ENCODE peak calls at places on chromosomes 13 and 19, in five cellular contexts. One of them, this sample, is unnamed.

GRCh38 chr13:61838568-61838967 is 422.9 kb upstream of the PCDH20 start:
- DNase-seq in uterus: no peak
- DNase-seq in hepatocyte: no peak
- DNase-seq in H9: no peak
- DNase-seq in IMR-90: no peak
- DNase-seq in this sample: no peak

GRCh38 chr19:18589380-18590272 is 1.0 kb downstream of the REX1BD start:
- DNase-seq in uterus: peak
- DNase-seq in hepatocyte: peak
- DNase-seq in H9: peak
- DNase-seq in IMR-90: peak
- DNase-seq in this sample: no peak

GRCh38 chr19:49502866-49503581 is 6.8 kb downstream of the RPS11 start:
- DNase-seq in uterus: peak
- DNase-seq in hepatocyte: peak
- DNase-seq in H9: peak
- DNase-seq in IMR-90: peak
- DNase-seq in this sample: no peak

GRCh38 chr13:25890671-25891212 is 161.1 kb downstream of the SHISA2 start:
- DNase-seq in uterus: no peak
- DNase-seq in hepatocyte: no peak
- DNase-seq in H9: no peak
- DNase-seq in IMR-90: no peak
- DNase-seq in this sample: no peak

GRCh38 chr19:30153326-30154210 is 211.5 kb downstream of the URI1 start:
- DNase-seq in uterus: no peak
- DNase-seq in hepatocyte: no peak
- DNase-seq in H9: no peak
- DNase-seq in IMR-90: no peak
- DNase-seq in this sample: no peak

GRCh38 chr19:39475748-39476147 is 4.9 kb upstream of the TIMM50 start:
- DNase-seq in uterus: no peak
- DNase-seq in hepatocyte: no peak
- DNase-seq in H9: no peak
- DNase-seq in IMR-90: no peak
- DNase-seq in this sample: no peak

GRCh38 chr19:43439183-43440063 is 24.7 kb downstream of the TEX101 start:
- DNase-seq in uterus: no peak
- DNase-seq in hepatocyte: no peak
- DNase-seq in H9: no peak
- DNase-seq in IMR-90: no peak
- DNase-seq in this sample: no peak

GRCh38 chr19:32651729-32652140 is 23.2 kb downstream of the ANKRD27 start:
- DNase-seq in uterus: no peak
- DNase-seq in hepatocyte: peak
- DNase-seq in H9: peak
- DNase-seq in IMR-90: peak
- DNase-seq in this sample: no peak

GRCh38 chr13:68439821-68440220 is 1209.7 kb upstream of the PCDH9 start:
- DNase-seq in uterus: no peak
- DNase-seq in hepatocyte: no peak
- DNase-seq in H9: no peak
- DNase-seq in IMR-90: no peak
- DNase-seq in this sample: no peak

GRCh38 chr13:68676513-68677115 is 1431.0 kb upstream of the ATXN8OS start:
- DNase-seq in uterus: no peak
- DNase-seq in hepatocyte: no peak
- DNase-seq in H9: no peak
- DNase-seq in IMR-90: no peak
- DNase-seq in this sample: no peak

GRCh38 chr13:40206241-40207109 is 460.0 kb downstream of the FOXO1 start:
- DNase-seq in uterus: no peak
- DNase-seq in hepatocyte: no peak
- DNase-seq in H9: no peak
- DNase-seq in IMR-90: peak
- DNase-seq in this sample: no peak

GRCh38 chr19:38658462-38659306 is 11.2 kb downstream of the ACTN4 start:
- DNase-seq in uterus: peak
- DNase-seq in hepatocyte: peak
- DNase-seq in H9: no peak
- DNase-seq in IMR-90: peak
- DNase-seq in this sample: no peak

GRCh38 chr13:20503088-20504083 is 22.3 kb downstream of the CRYL1 start:
- DNase-seq in uterus: no peak
- DNase-seq in hepatocyte: no peak
- DNase-seq in H9: no peak
- DNase-seq in IMR-90: no peak
- DNase-seq in this sample: no peak

GRCh38 chr19:36604656-36605100 is 435 bp upstream of the ZNF382 start:
- DNase-seq in uterus: peak
- DNase-seq in hepatocyte: peak
- DNase-seq in H9: peak
- DNase-seq in IMR-90: peak
- DNase-seq in this sample: peak

GRCh38 chr13:73983109-73983508 is 151.1 kb downstream of the KLF12 start:
- DNase-seq in uterus: no peak
- DNase-seq in hepatocyte: no peak
- DNase-seq in H9: no peak
- DNase-seq in IMR-90: no peak
- DNase-seq in this sample: no peak

GRCh38 chr19:13228561-13228960 is 78.3 kb downstream of the IER2 start:
- DNase-seq in uterus: no peak
- DNase-seq in hepatocyte: no peak
- DNase-seq in H9: no peak
- DNase-seq in IMR-90: no peak
- DNase-seq in this sample: no peak

GRCh38 chr13:34466301-34466700 is 475.8 kb upstream of the NBEA start:
- DNase-seq in uterus: no peak
- DNase-seq in hepatocyte: no peak
- DNase-seq in H9: no peak
- DNase-seq in IMR-90: no peak
- DNase-seq in this sample: no peak

GRCh38 chr13:52137489-52137888 is 8.6 kb upstream of the NEK5 start:
- DNase-seq in uterus: no peak
- DNase-seq in hepatocyte: no peak
- DNase-seq in H9: no peak
- DNase-seq in IMR-90: no peak
- DNase-seq in this sample: no peak

GRCh38 chr13:24911135-24911524 is 147.2 kb downstream of the RNF17 start:
- DNase-seq in uterus: no peak
- DNase-seq in hepatocyte: no peak
- DNase-seq in H9: no peak
- DNase-seq in IMR-90: peak
- DNase-seq in this sample: no peak

GRCh38 chr19:39154626-39155100 is 29.1 kb downstream of the PAK4 start:
- DNase-seq in uterus: no peak
- DNase-seq in hepatocyte: peak
- DNase-seq in H9: peak
- DNase-seq in IMR-90: no peak
- DNase-seq in this sample: no peak

GRCh38 chr13:113792821-113793717 is 34.0 kb downstream of the TMEM255B start:
- DNase-seq in uterus: no peak
- DNase-seq in hepatocyte: no peak
- DNase-seq in H9: no peak
- DNase-seq in IMR-90: no peak
- DNase-seq in this sample: no peak

GRCh38 chr19:35083678-35084077 is 31.9 kb upstream of the FXYD3 start:
- DNase-seq in uterus: no peak
- DNase-seq in hepatocyte: no peak
- DNase-seq in H9: no peak
- DNase-seq in IMR-90: no peak
- DNase-seq in this sample: no peak

GRCh38 chr19:35559281-35559659 is 4.2 kb downstream of the ATP4A start:
- DNase-seq in uterus: no peak
- DNase-seq in hepatocyte: no peak
- DNase-seq in H9: no peak
- DNase-seq in IMR-90: no peak
- DNase-seq in this sample: no peak

GRCh38 chr19:29678484-29679106 is 13.3 kb downstream of the PLEKHF1 start:
- DNase-seq in uterus: peak
- DNase-seq in hepatocyte: no peak
- DNase-seq in H9: no peak
- DNase-seq in IMR-90: no peak
- DNase-seq in this sample: no peak

GRCh38 chr13:114068723-114069322 is 63.6 kb downstream of the RASA3 start:
- DNase-seq in uterus: peak
- DNase-seq in hepatocyte: no peak
- DNase-seq in H9: no peak
- DNase-seq in IMR-90: peak
- DNase-seq in this sample: no peak

GRCh38 chr13:93951153-93951552 is 528.3 kb downstream of the DCT start:
- DNase-seq in uterus: no peak
- DNase-seq in hepatocyte: no peak
- DNase-seq in H9: no peak
- DNase-seq in IMR-90: peak
- DNase-seq in this sample: no peak
- TF ChIP-seq CTCF in uterus: no peak
- TF ChIP-seq CTCF in hepatocyte: no peak
- TF ChIP-seq CTCF in H9: no peak
- TF ChIP-seq CTCF in IMR-90: peak
- TF ChIP-seq CTCF in this sample: no peak

GRCh38 chr13:99935772-99936171 is 35.8 kb downstream of the ZIC5 start:
- DNase-seq in uterus: no peak
- DNase-seq in hepatocyte: no peak
- DNase-seq in H9: no peak
- DNase-seq in IMR-90: no peak
- DNase-seq in this sample: no peak
- TF ChIP-seq CTCF in uterus: no peak
- TF ChIP-seq CTCF in hepatocyte: no peak
- TF ChIP-seq CTCF in H9: peak
- TF ChIP-seq CTCF in IMR-90: no peak
- TF ChIP-seq CTCF in this sample: no peak

GRCh38 chr19:6226444-6227155 is 53.2 kb downstream of the MLLT1 start:
- DNase-seq in uterus: no peak
- DNase-seq in hepatocyte: no peak
- DNase-seq in H9: no peak
- DNase-seq in IMR-90: no peak
- DNase-seq in this sample: no peak

GRCh38 chr19:6229216-6229913 is 50.4 kb downstream of the MLLT1 start:
- DNase-seq in uterus: no peak
- DNase-seq in hepatocyte: no peak
- DNase-seq in H9: no peak
- DNase-seq in IMR-90: no peak
- DNase-seq in this sample: no peak

GRCh38 chr19:6228523-6229215 is 51.1 kb downstream of the MLLT1 start:
- DNase-seq in uterus: no peak
- DNase-seq in hepatocyte: no peak
- DNase-seq in H9: no peak
- DNase-seq in IMR-90: no peak
- DNase-seq in this sample: no peak

GRCh38 chr19:6227156-6227940 is 52.4 kb downstream of the MLLT1 start:
- DNase-seq in uterus: no peak
- DNase-seq in hepatocyte: no peak
- DNase-seq in H9: no peak
- DNase-seq in IMR-90: no peak
- DNase-seq in this sample: no peak

DNA sequence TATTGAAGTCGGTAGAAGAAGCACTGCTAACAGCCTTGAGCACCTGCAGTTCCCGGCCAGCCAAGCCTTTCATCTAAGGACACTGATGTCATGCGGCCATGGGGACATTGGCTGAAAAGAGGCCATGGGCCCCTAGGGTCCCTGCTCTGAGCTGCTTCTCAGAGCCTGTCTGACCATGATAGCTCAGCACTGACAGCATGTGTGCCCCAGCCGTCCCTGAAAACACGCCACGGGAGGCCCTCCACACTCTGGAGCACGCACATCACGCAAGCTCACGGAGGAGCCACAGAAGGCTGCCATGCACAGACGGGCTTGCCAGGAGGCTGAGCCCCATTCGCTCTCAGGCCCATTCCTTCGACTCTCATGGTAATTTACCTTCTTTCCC is 51.8 kb downstream of the MLLT1 start:
- DNase-seq in uterus: no peak
- DNase-seq in hepatocyte: no peak
- DNase-seq in H9: no peak
- DNase-seq in IMR-90: no peak
- DNase-seq in this sample: no peak
- TF ChIP-seq CTCF in uterus: no peak
- TF ChIP-seq CTCF in hepatocyte: no peak
- TF ChIP-seq CTCF in H9: no peak
- TF ChIP-seq CTCF in IMR-90: no peak
- TF ChIP-seq CTCF in this sample: no peak

DNA sequence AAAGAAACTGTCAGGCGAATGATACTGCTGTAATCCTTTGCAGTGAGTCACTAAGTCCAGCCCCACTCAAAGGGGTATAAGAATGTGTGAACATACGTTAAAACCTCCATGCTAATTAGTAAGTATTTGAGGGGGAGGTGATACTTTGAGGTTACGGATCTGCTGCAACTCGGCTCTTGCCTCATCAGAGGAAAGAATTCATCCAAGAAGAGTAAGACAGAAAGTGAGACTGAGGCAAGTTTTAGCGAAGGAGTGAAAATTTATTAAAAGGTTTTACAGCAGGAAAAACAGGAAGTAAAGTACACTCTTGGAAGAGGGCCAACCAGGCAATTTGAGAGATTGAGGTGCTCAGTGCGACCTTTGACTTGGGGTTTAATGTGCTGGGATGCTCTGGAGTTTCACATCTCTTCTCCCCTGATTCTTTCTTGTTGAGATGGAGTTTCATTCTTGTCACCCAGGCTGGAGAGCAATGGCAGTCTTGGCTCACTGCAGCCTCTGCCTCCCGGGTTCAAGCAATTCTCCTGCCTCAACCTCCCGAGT is 9.8 kb downstream of the CLEC4M start:
- DNase-seq in uterus: no peak
- DNase-seq in hepatocyte: no peak
- DNase-seq in H9: no peak
- DNase-seq in IMR-90: no peak
- DNase-seq in this sample: no peak
- TF ChIP-seq CTCF in uterus: no peak
- TF ChIP-seq CTCF in hepatocyte: no peak
- TF ChIP-seq CTCF in H9: no peak
- TF ChIP-seq CTCF in IMR-90: no peak
- TF ChIP-seq CTCF in this sample: no peak

GRCh38 chr19:17424743-17425365 is 5.0 kb downstream of the MVB12A start:
- DNase-seq in uterus: no peak
- DNase-seq in hepatocyte: peak
- DNase-seq in H9: peak
- DNase-seq in IMR-90: peak
- DNase-seq in this sample: no peak
- TF ChIP-seq CTCF in uterus: no peak
- TF ChIP-seq CTCF in hepatocyte: peak
- TF ChIP-seq CTCF in H9: peak
- TF ChIP-seq CTCF in IMR-90: peak
- TF ChIP-seq CTCF in this sample: no peak

This sample was measured in omental fat pad.